ENCODE peak calls at places on chromosomes 11 and 22, in seven cellular contexts. L is choroid plexus epithelial cell, V is heart left ventricle, Z is A549, J is fibroblast of lung, W is PC-3, O is AG09309. H is an unnamed sample.

GRCh38 chr11:61549662-61550568 is 31.0 kb downstream of the SYT7 start:
- DNase-seq in L (no peak), V (no peak), Z (no peak), J (no peak), W (no peak), O (no peak), H (no peak)

GRCh38 chr22:22855617-22856308 is 31.9 kb upstream of the IGLL5 start:
- DNase-seq in L (peak; percentile 7), V (no peak), Z (no peak), J (no peak), W (peak; percentile 22), O (no peak), H (no peak)

GRCh38 chr11:36899796-36900195 is 301.8 kb upstream of the RAG2 start:
- DNase-seq in L (no peak), V (no peak), Z (no peak), J (no peak), W (no peak), O (no peak), H (no peak)

GRCh38 chr11:10550503-10550902 is 9.5 kb upstream of the RNF141 start:
- DNase-seq in L (peak; percentile 72), V (no peak), Z (no peak), J (peak; percentile 65), W (peak; percentile 73), O (peak; percentile 24), H (peak; percentile 10)

GRCh38 chr11:69797737-69798528 is 21.3 kb downstream of the FGF3 start:
- DNase-seq in L (no peak), V (no peak), Z (no peak), J (no peak), W (no peak), O (no peak), H (no peak)

GRCh38 chr11:95989216-95989615 is 65.3 kb upstream of the MTMR2 start:
- DNase-seq in L (no peak), V (no peak), Z (no peak), J (no peak), W (no peak), O (no peak), H (no peak)

GRCh38 chr22:26734339-26735018 is 77.1 kb downstream of the MIAT start:
- DNase-seq in L (no peak), V (no peak), Z (no peak), J (no peak), W (no peak), O (no peak), H (no peak)

GRCh38 chr22:47161631-47162030 is 399.2 kb downstream of the TBC1D22A start:
- DNase-seq in L (no peak), V (peak; percentile 38), Z (no peak), J (no peak), W (no peak), O (no peak), H (no peak)

GRCh38 chr11:64516226-64516625 is 74.8 kb upstream of the SLC22A12 start:
- DNase-seq in L (no peak), V (no peak), Z (no peak), J (no peak), W (no peak), O (no peak), H (no peak)

GRCh38 chr22:47486569-47487312 is 724.3 kb downstream of the TBC1D22A start:
- DNase-seq in L (no peak), V (no peak), Z (no peak), J (no peak), W (no peak), O (no peak), H (no peak)

GRCh38 chr11:35812850-35813249 is 131.0 kb upstream of the LDLRAD3 start:
- DNase-seq in L (no peak), V (no peak), Z (no peak), J (no peak), W (no peak), O (no peak), H (no peak)

GRCh38 chr11:78465169-78465942 is 47.7 kb upstream of the GAB2 start:
- DNase-seq in L (no peak), V (no peak), Z (no peak), J (no peak), W (no peak), O (no peak), H (no peak)

GRCh38 chr11:15053201-15053685 is 20.1 kb upstream of the CALCB start:
- DNase-seq in L (peak; percentile 12), V (no peak), Z (no peak), J (peak; percentile 66), W (no peak), O (no peak), H (peak; percentile 55)

GRCh38 chr11:98423933-98424332 is 596.8 kb upstream of the CNTN5 start:
- DNase-seq in L (no peak), V (no peak), Z (no peak), J (no peak), W (no peak), O (no peak), H (no peak)

GRCh38 chr22:33796494-33796893 is 123.8 kb downstream of the LARGE1 start:
- DNase-seq in L (no peak), V (no peak), Z (no peak), J (no peak), W (no peak), O (no peak), H (no peak)

GRCh38 chr11:118156531-118157185 is 4.0 kb upstream of the SCN4B start:
- DNase-seq in L (no peak), V (no peak), Z (peak; percentile 26), J (no peak), W (peak; percentile 39), O (no peak), H (no peak)

GRCh38 chr22:29782061-29782845 is 15.1 kb downstream of the UQCR10 start:
- DNase-seq in L (peak; percentile 9), V (peak; percentile 72), Z (no peak), J (no peak), W (peak; percentile 21), O (no peak), H (no peak)

GRCh38 chr11:78188012-78188808 is at the start of gene KCTD21:
- DNase-seq in L (peak; percentile 98), V (peak; percentile 99), Z (peak; percentile 97), J (peak; percentile 96), W (peak; percentile 99), O (peak; percentile 82), H (peak; percentile 86)

GRCh38 chr22:37283393-37283937 is 1.2 kb downstream of the CYTH4 start:
- DNase-seq in L (no peak), V (peak; percentile 70), Z (no peak), J (no peak), W (no peak), O (no peak), H (no peak)

GRCh38 chr22:29061773-29062172 is at the start of gene C22orf31:
- DNase-seq in L (no peak), V (no peak), Z (no peak), J (no peak), W (no peak), O (no peak), H (no peak)

GRCh38 chr22:20021196-20022181 is 579 bp downstream of the TANGO2 start:
- DNase-seq in L (no peak), V (peak; percentile 84), Z (no peak), J (peak; percentile 27), W (peak; percentile 46), O (peak; percentile 48), H (no peak)

GRCh38 chr22:47565607-47566006 is 803.2 kb downstream of the TBC1D22A start:
- DNase-seq in L (no peak), V (no peak), Z (no peak), J (no peak), W (no peak), O (no peak), H (no peak)

GRCh38 chr11:104728927-104729326 is 169.3 kb downstream of the CASP12 start:
- DNase-seq in L (no peak), V (no peak), Z (no peak), J (no peak), W (no peak), O (no peak), H (no peak)

GRCh38 chr11:63816732-63817131 is 3.5 kb downstream of the SPINDOC start:
- DNase-seq in L (no peak), V (no peak), Z (no peak), J (no peak), W (no peak), O (no peak), H (no peak)

GRCh38 chr22:35313311-35314121 is 13.8 kb downstream of the TOM1 start:
- DNase-seq in L (peak; percentile 63), V (no peak), Z (peak; percentile 21), J (peak; percentile 69), W (peak; percentile 61), O (peak; percentile 84), H (peak; percentile 33)

GRCh38 chr22:45402466-45402865 is 10.9 kb downstream of the SMC1B start:
- DNase-seq in L (no peak), V (no peak), Z (no peak), J (no peak), W (no peak), O (no peak), H (no peak)

GRCh38 chr22:32378703-32379272 is 21.1 kb downstream of the RFPL3 start:
- DNase-seq in L (peak; percentile 61), V (no peak), Z (peak; percentile 25), J (peak; percentile 8), W (peak; percentile 58), O (no peak), H (no peak)
- TF ChIP-seq CTCF in L (peak; percentile 94), V (peak; percentile 63), Z (peak; percentile 51), J (peak; percentile 57), W (peak; percentile 82), O (peak; percentile 56), H (peak; percentile 88)

DNA sequence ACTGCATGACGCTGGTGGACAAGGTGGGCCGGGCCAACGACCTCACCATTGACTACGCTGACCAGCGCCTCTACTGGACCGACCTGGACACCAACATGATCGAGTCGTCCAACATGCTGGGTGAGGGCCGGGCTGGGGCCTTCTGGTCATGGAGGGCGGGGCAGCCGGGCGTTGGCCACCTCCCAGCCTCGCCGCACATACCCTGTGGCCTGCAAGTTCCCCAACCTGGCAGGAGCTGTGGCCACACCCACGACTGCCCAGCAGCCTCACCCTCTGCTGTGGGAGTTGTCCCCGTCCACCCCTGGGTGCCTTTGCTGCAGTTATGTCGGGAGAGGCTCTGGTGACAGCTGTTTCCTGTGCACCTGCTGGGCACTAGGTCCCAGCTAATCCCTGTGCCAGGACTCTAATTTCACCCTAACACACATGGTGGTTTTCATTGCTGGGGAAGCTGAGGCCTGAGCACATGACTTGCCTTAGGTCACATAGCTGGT is 49.0 kb upstream of the PPP6R3 start:
- DNase-seq in L (no peak), V (no peak), Z (no peak), J (no peak), W (no peak), O (no peak), H (no peak)
- TF ChIP-seq CTCF in L (no peak), V (no peak), Z (no peak), J (no peak), W (no peak), O (no peak), H (no peak)

GRCh38 chr11:44427432-44427831 is 117.5 kb upstream of the ALX4 start:
- DNase-seq in L (no peak), V (no peak), Z (no peak), J (no peak), W (peak; percentile 2), O (no peak), H (no peak)
- TF ChIP-seq CTCF in L (peak; percentile 43), V (peak; percentile 38), Z (peak; percentile 40), J (peak; percentile 34), W (peak; percentile 45), O (peak; percentile 33), H (peak; percentile 36)

DNA sequence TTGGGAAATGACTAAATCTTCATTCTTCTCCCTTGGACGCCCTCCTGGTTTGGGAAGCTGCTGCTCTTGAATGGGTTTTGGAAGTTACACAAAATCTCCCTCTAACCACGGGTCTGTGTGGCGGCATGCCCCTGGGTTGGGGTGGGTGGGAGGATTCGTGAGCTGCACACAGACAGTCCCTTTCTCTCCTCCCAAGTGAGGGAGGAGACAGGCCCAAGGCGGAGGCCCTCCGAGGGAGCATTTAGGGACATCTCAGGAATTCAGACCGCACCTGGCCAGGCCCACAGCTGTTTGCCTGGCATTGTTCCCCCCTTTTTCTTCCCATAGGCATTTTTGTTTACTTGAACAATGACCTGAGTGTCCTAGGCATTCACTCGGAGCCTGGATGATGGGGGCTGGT is 94.1 kb downstream of the MPPED1 start:
- DNase-seq in L (no peak), V (no peak), Z (no peak), J (no peak), W (no peak), O (no peak), H (no peak)
- TF ChIP-seq CTCF in L (no peak), V (no peak), Z (no peak), J (no peak), W (no peak), O (no peak), H (no peak)

H was measured in foreskin keratinocyte.